ENCODE peak calls at places on chromosomes 11 and 22, in five cellular contexts. R, D, T, Q and M are unnamed samples.

GRCh38 chr22:32444068-32444467 is 20.2 kb downstream of the BPIFC start:
- DNase-seq in Q (peak; percentile 59), D (no peak), R (peak; percentile 37), T (peak; percentile 25), M (no peak)

GRCh38 chr11:35362571-35362980 is 56.8 kb downstream of the SLC1A2 start:
- DNase-seq in D (no peak), T (no peak), R (no peak), Q (no peak), M (no peak)

GRCh38 chr11:112212290-112212689 is 13.9 kb upstream of the PTS start:
- DNase-seq in T (peak; percentile 64), D (no peak), Q (no peak), R (no peak), M (no peak)

GRCh38 chr11:37504066-37504611 is 906.1 kb upstream of the RAG2 start:
- DNase-seq in R (no peak), D (no peak), Q (no peak), T (peak; percentile 98), M (no peak)

GRCh38 chr11:87970762-87971161 is 204.5 kb downstream of the RAB38 start:
- DNase-seq in D (no peak), R (no peak), T (no peak), Q (no peak), M (no peak)

GRCh38 chr11:73398132-73398526 is 21.9 kb downstream of the RELT start:
- DNase-seq in T (no peak), R (no peak), D (no peak), Q (no peak), M (peak; percentile 53)

GRCh38 chr11:119584193-119585037 is 144.6 kb downstream of the NECTIN1 start:
- DNase-seq in D (no peak), R (no peak), T (peak; percentile 61), Q (no peak), M (peak; percentile 69)

GRCh38 chr11:85698195-85698594 is 12.2 kb upstream of the CCDC89 start:
- DNase-seq in T (no peak), Q (no peak), D (no peak), R (no peak), M (no peak)

GRCh38 chr11:34147581-34147980 is 42.2 kb downstream of the NAT10 start:
- DNase-seq in D (no peak), T (no peak), R (no peak), Q (no peak), M (no peak)

GRCh38 chr22:28142361-28142801 is 223.3 kb upstream of the PITPNB start:
- DNase-seq in T (peak; percentile 20), R (peak; percentile 5), Q (no peak), D (no peak), M (no peak)

GRCh38 chr11:125192717-125193116 is 28.2 kb downstream of the PKNOX2 start:
- DNase-seq in R (no peak), D (no peak), T (no peak), Q (no peak), M (no peak)

GRCh38 chr11:35214792-35215193 is 75.8 kb downstream of the CD44 start:
- DNase-seq in D (no peak), T (peak; percentile 88), Q (peak; percentile 46), R (no peak), M (no peak)

DNA sequence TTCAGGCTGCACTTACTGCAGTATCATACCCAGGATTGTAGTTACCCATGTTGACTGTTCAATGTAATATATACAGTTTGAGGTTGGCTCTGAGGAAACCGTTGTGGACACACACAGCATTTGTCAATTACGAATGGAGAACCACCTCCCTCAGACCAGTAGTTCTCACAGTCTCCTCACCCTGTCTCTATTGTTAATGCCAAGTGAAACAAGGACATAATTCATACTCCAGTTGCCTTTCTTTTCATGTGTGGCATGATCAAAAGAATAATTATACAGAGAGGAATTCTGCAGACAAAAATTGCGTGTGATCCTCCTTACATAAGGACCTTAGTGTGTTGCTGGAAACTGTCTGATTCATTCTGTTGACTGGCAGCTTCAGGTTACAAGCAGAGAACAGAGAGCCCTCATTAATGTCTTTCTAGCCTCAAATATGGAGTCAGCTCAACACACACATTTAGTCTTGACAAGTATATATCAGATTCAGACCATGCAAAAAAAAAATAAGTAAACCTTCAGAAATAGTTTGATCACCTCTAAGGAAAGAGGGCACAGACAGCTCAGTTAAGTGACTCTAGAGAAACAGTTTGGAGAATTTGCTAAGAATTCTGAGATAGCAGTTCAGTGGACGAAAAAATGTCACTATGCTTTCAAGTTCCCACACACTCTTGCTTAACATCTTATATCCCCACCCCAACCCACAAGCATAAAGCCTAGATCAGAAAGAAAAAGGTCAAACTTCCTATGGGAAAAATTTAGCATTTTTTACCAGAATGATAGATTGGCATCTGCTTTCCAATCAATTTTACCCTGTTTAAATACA is 96.1 kb downstream of the MAML2 start:
- DNase-seq in Q (peak; percentile 7), D (no peak), R (peak; percentile 86), T (peak; percentile 72), M (no peak)
- H3K4me1 ChIP-seq in Q (peaks cover 14% of the 10 kb centered on the region), D (peaks cover 20% of the 10 kb centered on the region), R (peaks cover 45% of the 10 kb centered on the region), T (peaks cover 26% of the 10 kb centered on the region), M (no peaks in the 10 kb centered on the region)

GRCh38 chr22:37431366-37431765 is 4.1 kb upstream of the ELFN2 start:
- DNase-seq in R (peak; percentile 8), Q (peak; percentile 24), T (no peak), D (no peak), M (no peak)
- H3K27ac ChIP-seq in R (no peak overlapping the region), Q (peak overlapping the region; percentile 95), T (peak overlapping the region; percentile 82), D (no peak overlapping the region), M (no peak overlapping the region)

GRCh38 chr22:40609216-40609615 is 27.3 kb downstream of the MRTFA start:
- DNase-seq in D (no peak), Q (no peak), T (no peak), R (no peak), M (no peak)
- H3K4me1 ChIP-seq in D (peaks cover 32% of the 10 kb centered on the region), Q (peaks cover 85% of the 10 kb centered on the region), T (peaks cover 23% of the 10 kb centered on the region), R (peaks cover 38% of the 10 kb centered on the region), M (peaks cover 2% of the 10 kb centered on the region)

GRCh38 chr11:46599340-46600067 is 5.7 kb upstream of the AMBRA1 start:
- DNase-seq in Q (no peak), D (no peak), R (no peak), T (no peak), M (no peak)
- H3K27ac ChIP-seq in Q (no peak overlapping the region), D (no peak overlapping the region), R (no peak overlapping the region), T (no peak overlapping the region), M (no peak overlapping the region)

DNA sequence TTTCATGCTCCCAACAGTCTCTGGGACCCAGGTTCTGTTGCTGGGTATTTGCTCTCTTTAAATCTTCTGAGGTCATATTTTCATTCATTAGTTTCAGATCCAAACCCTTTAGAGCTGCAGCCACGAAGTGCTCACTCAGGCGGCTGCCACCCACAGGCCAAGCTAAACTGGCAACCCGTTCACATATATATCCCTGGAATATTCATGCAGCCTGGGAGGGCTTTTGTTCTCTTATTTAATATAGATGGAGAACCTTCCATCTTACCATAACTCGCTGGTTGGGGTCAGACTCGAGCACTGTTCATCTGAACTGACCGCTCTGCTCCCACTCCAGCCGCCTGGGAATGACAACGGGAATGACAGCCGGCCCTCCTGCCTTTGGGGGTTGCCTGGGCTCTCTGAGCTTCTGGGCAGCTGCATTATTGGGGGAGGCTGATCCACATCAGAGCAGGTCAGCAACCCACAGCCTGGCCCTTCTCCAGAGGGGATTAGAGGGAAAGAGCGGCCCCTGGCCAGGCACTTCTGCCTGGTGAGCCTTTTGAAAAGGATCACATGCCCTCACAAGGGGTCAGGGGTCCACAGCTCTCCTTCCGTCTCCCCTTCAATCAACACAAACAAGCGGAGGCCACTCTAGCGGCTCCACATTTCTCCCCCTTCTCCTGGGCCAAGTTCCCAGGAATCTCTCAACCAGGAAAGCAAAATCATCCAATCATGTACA is 11.9 kb downstream of the TMEM184B start:
- DNase-seq in T (no peak), Q (no peak), R (peak; percentile 61), D (no peak), M (no peak)
- H3K4me1 ChIP-seq in T (peaks cover 15% of the 10 kb centered on the region), Q (peaks cover 6% of the 10 kb centered on the region), R (peaks cover 53% of the 10 kb centered on the region), D (peaks cover 50% of the 10 kb centered on the region), M (peaks cover 8% of the 10 kb centered on the region)

DNA sequence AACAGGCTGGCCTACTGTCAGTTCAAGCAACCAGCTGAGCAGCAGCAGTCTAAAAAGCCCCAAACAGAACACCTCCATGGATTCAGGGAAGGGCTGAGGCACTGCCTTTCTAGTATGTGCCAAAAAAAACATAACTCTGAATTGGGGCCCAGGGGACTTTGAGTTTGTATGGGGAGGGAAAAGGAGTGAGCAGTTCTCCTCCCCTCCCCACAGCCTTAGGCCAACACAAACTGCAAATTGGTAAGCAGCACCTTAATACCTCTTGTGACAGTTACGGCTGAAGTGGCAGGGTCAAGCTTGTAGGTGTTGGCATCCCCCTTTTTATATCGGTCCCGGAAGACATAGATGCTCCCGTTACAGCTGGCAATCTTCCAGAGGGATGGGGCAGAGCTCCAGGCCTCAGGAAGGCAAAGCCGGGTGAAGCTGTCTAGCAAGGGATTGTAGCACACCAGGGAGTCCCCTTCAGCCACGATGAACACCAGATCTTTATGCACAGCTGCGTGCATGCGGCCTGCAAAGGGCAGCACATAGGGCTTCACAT is 6.0 kb downstream of the KBTBD4 start:
- DNase-seq in T (no peak), Q (no peak), R (no peak), D (no peak), M (peak; percentile 38)
- H3K27ac ChIP-seq in T (peak overlapping the region; percentile 46), Q (no peak overlapping the region), R (no peak overlapping the region), D (no peak overlapping the region), M (no peak overlapping the region)

GRCh38 chr11:61585115-61585514 is 4.2 kb upstream of the SYT7 start:
- DNase-seq in Q (no peak), R (no peak), T (no peak), D (no peak), M (no peak)
- H3K4me1 ChIP-seq in Q (peaks cover 7% of the 10 kb centered on the region), R (peaks cover 37% of the 10 kb centered on the region), T (peaks cover 29% of the 10 kb centered on the region), D (peaks cover 35% of the 10 kb centered on the region), M (no peaks in the 10 kb centered on the region)

GRCh38 chr11:2885676-2886081 is at the start of gene CDKN1C:
- DNase-seq in Q (peak; percentile 71), R (no peak), D (no peak), T (peak; percentile 65), M (peak; percentile 94)

GRCh38 chr11:2883717-2884423 is 1.7 kb downstream of the CDKN1C start:
- DNase-seq in Q (no peak), T (no peak), D (no peak), R (no peak), M (peak; percentile 71)

GRCh38 chr11:2885017-2885675 is 429 bp downstream of the CDKN1C start:
- DNase-seq in Q (peak; percentile 64), D (no peak), T (no peak), R (no peak), M (peak; percentile 87)

GRCh38 chr11:2882681-2883110 is 2.9 kb downstream of the CDKN1C start:
- DNase-seq in Q (no peak), R (no peak), D (no peak), T (no peak), M (no peak)

DNA sequence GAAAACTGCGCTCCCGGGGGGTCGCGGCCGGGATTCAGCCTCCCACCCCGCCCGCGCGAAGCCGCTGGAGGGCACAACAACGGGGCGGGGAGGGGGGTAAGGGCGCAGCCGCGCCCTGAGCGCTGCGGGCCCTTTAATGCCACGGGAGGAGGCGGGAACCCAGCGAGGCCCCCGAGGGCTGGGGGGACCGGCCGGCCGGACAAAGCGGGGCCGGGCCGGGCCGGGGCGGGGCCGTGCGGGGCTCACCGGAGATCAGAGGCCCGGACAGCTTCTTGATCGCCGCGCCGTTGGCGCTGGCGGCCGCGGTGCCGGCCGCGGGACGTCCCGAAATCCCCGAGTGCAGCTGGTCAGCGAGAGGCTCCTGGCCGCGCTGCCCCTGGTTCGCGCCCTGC is 1.2 kb downstream of the CDKN1C start:
- DNase-seq in T (no peak), R (no peak), D (no peak), Q (no peak), M (no peak)
- H3K27ac ChIP-seq in T (no peak overlapping the region), R (no peak overlapping the region), D (peak overlapping the region; percentile 74), Q (peak overlapping the region; percentile 66), M (no peak overlapping the region)